ENCODE peak calls at places on chromosomes 2 and 18, in six cellular contexts. One of them, this sample, is unnamed.

GRCh38 chr2:185502351-185502750 is 236.3 kb upstream of the FSIP2 start:
- DNase-seq in GM12878: no peak
- DNase-seq in endothelial cell of umbilical vein: no peak
- DNase-seq in K562: no peak
- DNase-seq in A549: no peak
- DNase-seq in HepG2: no peak
- DNase-seq in this sample: no peak

GRCh38 chr2:33426666-33427231 is 49.7 kb upstream of the RASGRP3 start:
- DNase-seq in K562: peak
- DNase-seq in GM12878: no peak
- DNase-seq in A549: no peak
- DNase-seq in endothelial cell of umbilical vein: no peak
- DNase-seq in HepG2: peak
- DNase-seq in this sample: no peak

GRCh38 chr2:48715042-48715899 is 40.3 kb downstream of the LHCGR start:
- DNase-seq in K562: peak
- DNase-seq in HepG2: no peak
- DNase-seq in GM12878: no peak
- DNase-seq in A549: no peak
- DNase-seq in endothelial cell of umbilical vein: peak
- DNase-seq in this sample: no peak

GRCh38 chr2:184779777-184780176 is 181.4 kb downstream of the ZNF804A start:
- DNase-seq in endothelial cell of umbilical vein: no peak
- DNase-seq in GM12878: no peak
- DNase-seq in HepG2: no peak
- DNase-seq in K562: no peak
- DNase-seq in A549: no peak
- DNase-seq in this sample: no peak

GRCh38 chr2:218743072-218743471 is 32.4 kb downstream of the TTLL4 start:
- DNase-seq in K562: no peak
- DNase-seq in endothelial cell of umbilical vein: no peak
- DNase-seq in HepG2: no peak
- DNase-seq in A549: no peak
- DNase-seq in GM12878: peak
- DNase-seq in this sample: peak

GRCh38 chr18:21656402-21656801 is 44.3 kb downstream of the SNRPD1 start:
- DNase-seq in A549: no peak
- DNase-seq in K562: no peak
- DNase-seq in HepG2: no peak
- DNase-seq in endothelial cell of umbilical vein: peak
- DNase-seq in GM12878: no peak
- DNase-seq in this sample: no peak

GRCh38 chr18:36309436-36310391 is 12.2 kb downstream of the FHOD3 start:
- DNase-seq in HepG2: no peak
- DNase-seq in GM12878: no peak
- DNase-seq in A549: peak
- DNase-seq in endothelial cell of umbilical vein: peak
- DNase-seq in K562: peak
- DNase-seq in this sample: no peak

GRCh38 chr18:78071146-78071710 is 821.6 kb downstream of the GALR1 start:
- DNase-seq in A549: no peak
- DNase-seq in HepG2: no peak
- DNase-seq in GM12878: no peak
- DNase-seq in K562: no peak
- DNase-seq in endothelial cell of umbilical vein: no peak
- DNase-seq in this sample: no peak

GRCh38 chr2:139080244-139080643 is 300.1 kb upstream of the NXPH2 start:
- DNase-seq in HepG2: no peak
- DNase-seq in endothelial cell of umbilical vein: no peak
- DNase-seq in K562: no peak
- DNase-seq in A549: no peak
- DNase-seq in GM12878: no peak
- DNase-seq in this sample: no peak

GRCh38 chr2:64586883-64587481 is 62.9 kb downstream of the AFTPH start:
- DNase-seq in HepG2: peak
- DNase-seq in K562: peak
- DNase-seq in GM12878: no peak
- DNase-seq in endothelial cell of umbilical vein: peak
- DNase-seq in A549: peak
- DNase-seq in this sample: peak

GRCh38 chr2:46297546-46298271 is 502 bp downstream of the EPAS1 start:
- DNase-seq in K562: peak
- DNase-seq in HepG2: peak
- DNase-seq in GM12878: no peak
- DNase-seq in endothelial cell of umbilical vein: no peak
- DNase-seq in A549: peak
- DNase-seq in this sample: peak
- TF ChIP-seq MYC in K562: no peak
- TF ChIP-seq MYC in HepG2: peak
- TF ChIP-seq MYC in GM12878: no peak
- TF ChIP-seq MYC in endothelial cell of umbilical vein: no peak
- TF ChIP-seq MYC in A549: peak
- TF ChIP-seq MYC in this sample: no peak

DNA sequence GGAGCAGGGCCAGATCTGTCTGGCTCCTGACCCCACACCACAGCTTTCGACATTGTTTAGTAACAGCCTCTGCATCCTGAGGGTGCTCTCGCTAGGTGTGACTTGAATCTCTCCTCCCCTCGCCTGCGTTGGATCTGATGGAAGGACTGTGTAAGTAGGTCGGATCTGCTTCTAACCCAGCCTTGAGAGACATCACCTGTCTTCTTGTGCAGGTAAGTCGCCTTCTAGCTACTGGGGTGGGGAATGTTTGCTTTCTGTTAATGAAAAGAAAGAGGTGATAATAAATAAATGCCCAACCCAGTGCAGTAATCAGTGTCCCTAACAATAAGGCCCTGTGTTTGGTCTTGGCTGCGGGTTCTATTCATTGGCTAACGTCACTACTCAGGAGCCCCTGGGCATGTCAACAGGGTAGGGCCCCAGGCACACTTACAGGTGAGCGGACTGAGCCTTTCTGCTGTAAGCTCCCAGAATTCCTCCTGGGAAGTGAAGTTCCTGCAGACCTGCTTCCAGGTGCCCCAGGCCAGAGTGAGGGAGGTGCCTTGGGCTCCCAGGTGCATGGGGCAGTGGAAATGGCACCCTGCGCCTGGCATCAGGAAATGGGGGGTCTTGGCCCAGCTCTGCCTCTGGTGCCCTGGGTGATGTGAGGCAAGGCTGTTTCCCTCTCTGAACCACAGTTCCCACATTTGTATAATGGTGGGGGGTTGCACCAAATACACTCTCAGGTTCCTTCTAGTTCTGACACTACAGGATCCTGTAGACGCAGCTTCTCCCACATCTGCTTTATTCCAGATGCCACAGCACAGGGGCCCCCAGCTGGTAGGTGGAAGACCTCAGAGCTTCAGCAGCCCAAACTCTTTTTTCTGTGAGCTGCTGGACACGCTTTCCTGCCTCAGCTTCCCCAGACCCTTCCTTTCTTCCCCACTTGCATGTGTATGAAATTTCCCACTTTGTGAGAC is 11.2 kb upstream of the FOSL2 start:
- DNase-seq in HepG2: no peak
- DNase-seq in GM12878: no peak
- DNase-seq in A549: no peak
- DNase-seq in K562: no peak
- DNase-seq in endothelial cell of umbilical vein: no peak
- DNase-seq in this sample: peak
- TF ChIP-seq MYC in HepG2: no peak
- TF ChIP-seq MYC in GM12878: no peak
- TF ChIP-seq MYC in A549: no peak
- TF ChIP-seq MYC in K562: no peak
- TF ChIP-seq MYC in endothelial cell of umbilical vein: no peak
- TF ChIP-seq MYC in this sample: no peak

GRCh38 chr18:76265375-76266225 is 229.4 kb downstream of the ZNF516 start:
- DNase-seq in GM12878: no peak
- DNase-seq in A549: no peak
- DNase-seq in K562: no peak
- DNase-seq in HepG2: no peak
- DNase-seq in endothelial cell of umbilical vein: no peak
- DNase-seq in this sample: no peak
- TF ChIP-seq MYC in GM12878: no peak
- TF ChIP-seq MYC in A549: no peak
- TF ChIP-seq MYC in K562: no peak
- TF ChIP-seq MYC in HepG2: no peak
- TF ChIP-seq MYC in endothelial cell of umbilical vein: no peak
- TF ChIP-seq MYC in this sample: no peak

DNA sequence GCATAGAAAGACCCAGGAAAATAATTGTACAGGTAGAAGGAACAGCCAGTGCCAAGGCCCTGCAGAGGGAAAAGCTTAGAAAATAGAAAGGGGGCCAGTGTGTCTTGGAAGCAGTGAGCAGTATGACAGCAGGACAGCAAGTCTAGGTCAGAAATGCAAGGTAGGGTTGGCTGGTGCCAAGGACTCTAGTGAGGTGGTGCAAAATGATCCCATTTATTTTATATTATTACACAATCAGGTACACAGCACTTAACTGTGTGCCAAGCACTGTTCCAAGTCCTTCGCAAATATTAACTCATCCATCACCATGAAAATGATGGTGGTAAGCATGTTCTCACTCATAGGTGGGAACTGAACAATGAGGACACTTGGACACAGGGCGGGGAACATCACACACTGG is 100.0 kb downstream of the AQP4 start:
- DNase-seq in endothelial cell of umbilical vein: no peak
- DNase-seq in K562: no peak
- DNase-seq in A549: no peak
- DNase-seq in GM12878: no peak
- DNase-seq in HepG2: no peak
- DNase-seq in this sample: no peak
- TF ChIP-seq MYC in endothelial cell of umbilical vein: no peak
- TF ChIP-seq MYC in K562: no peak
- TF ChIP-seq MYC in A549: no peak
- TF ChIP-seq MYC in GM12878: no peak
- TF ChIP-seq MYC in HepG2: no peak
- TF ChIP-seq MYC in this sample: no peak

GRCh38 chr2:230693411-230693810 is 19.2 kb upstream of the CAB39 start:
- DNase-seq in HepG2: no peak
- DNase-seq in A549: no peak
- DNase-seq in endothelial cell of umbilical vein: no peak
- DNase-seq in K562: no peak
- DNase-seq in GM12878: no peak
- DNase-seq in this sample: no peak

GRCh38 chr2:230690439-230690838 is 22.2 kb upstream of the CAB39 start:
- DNase-seq in GM12878: no peak
- DNase-seq in A549: no peak
- DNase-seq in HepG2: no peak
- DNase-seq in K562: no peak
- DNase-seq in endothelial cell of umbilical vein: no peak
- DNase-seq in this sample: no peak

GRCh38 chr2:230694241-230694640 is 18.4 kb upstream of the CAB39 start:
- DNase-seq in K562: no peak
- DNase-seq in endothelial cell of umbilical vein: no peak
- DNase-seq in GM12878: no peak
- DNase-seq in HepG2: no peak
- DNase-seq in A549: no peak
- DNase-seq in this sample: no peak

GRCh38 chr2:230691005-230691647 is 21.5 kb upstream of the CAB39 start:
- DNase-seq in HepG2: peak
- DNase-seq in GM12878: no peak
- DNase-seq in K562: no peak
- DNase-seq in endothelial cell of umbilical vein: no peak
- DNase-seq in A549: no peak
- DNase-seq in this sample: no peak

GRCh38 chr2:230692760-230693159 is 19.9 kb upstream of the CAB39 start:
- DNase-seq in A549: no peak
- DNase-seq in HepG2: no peak
- DNase-seq in K562: no peak
- DNase-seq in endothelial cell of umbilical vein: no peak
- DNase-seq in GM12878: no peak
- DNase-seq in this sample: no peak
- TF ChIP-seq MYC in A549: no peak
- TF ChIP-seq MYC in HepG2: no peak
- TF ChIP-seq MYC in K562: no peak
- TF ChIP-seq MYC in endothelial cell of umbilical vein: no peak
- TF ChIP-seq MYC in GM12878: no peak
- TF ChIP-seq MYC in this sample: no peak

DNA sequence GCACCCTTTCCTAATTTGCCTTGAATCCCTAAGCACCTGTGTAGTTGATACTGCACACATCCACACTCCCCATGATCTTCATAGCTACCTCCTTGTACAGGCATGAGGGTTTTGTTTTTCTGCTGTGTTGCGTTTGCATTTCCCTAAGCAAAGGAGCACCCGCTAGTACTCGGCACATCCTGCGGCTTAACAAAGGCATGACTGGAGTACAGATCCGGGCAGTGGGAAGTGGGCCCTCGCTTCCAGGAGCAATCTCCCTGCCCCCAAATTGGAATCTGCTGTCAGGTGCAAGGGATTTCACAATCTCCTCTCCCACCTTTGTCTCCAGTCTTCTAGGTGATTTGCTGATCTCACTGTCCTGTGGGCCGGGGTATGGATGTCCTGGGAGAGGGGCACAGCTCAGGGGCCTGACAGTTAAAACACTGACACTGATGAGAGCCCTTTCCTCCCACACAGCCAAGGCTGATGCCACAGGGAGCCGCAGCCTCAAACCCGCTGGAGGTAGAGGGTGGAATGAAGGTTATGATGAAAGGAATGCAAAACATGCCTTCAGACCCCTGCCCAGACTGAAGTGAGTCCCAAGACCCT is 98.7 kb upstream of the THOC1 start:
- DNase-seq in HepG2: no peak
- DNase-seq in GM12878: no peak
- DNase-seq in A549: no peak
- DNase-seq in K562: no peak
- DNase-seq in endothelial cell of umbilical vein: no peak
- DNase-seq in this sample: no peak
- TF ChIP-seq MYC in HepG2: no peak
- TF ChIP-seq MYC in GM12878: no peak
- TF ChIP-seq MYC in A549: no peak
- TF ChIP-seq MYC in K562: no peak
- TF ChIP-seq MYC in endothelial cell of umbilical vein: no peak
- TF ChIP-seq MYC in this sample: no peak

This sample was measured in NB4.